ENCODE peak calls at places on chromosome 2, in six cellular contexts. B is Right ventricle myocardium superior; L is NCI-H1930; Z is stimulated activated CD4-positive, alpha-beta T cell treated with anti-CD3 and anti-CD28 coated beads, TNF-alpha, amount 100 ng/mL, for 1 hour; S is activated CD8-positive, alpha-beta memory T cell treated with anti-CD3 and anti-CD28 coated beads for 1 hour; V is MCF 10A. P is an unnamed sample.

GRCh38 chr2:120287183-120288015 is 34.7 kb downstream of the RALB start:
- DNase-seq in S (no peak), Z (no peak), L (no peak), V (peak), B (no peak), P (no peak)

GRCh38 chr2:144944506-144945230 is 424.7 kb upstream of the ZEB2 start:
- DNase-seq in B (no peak), L (peak), Z (no peak), S (no peak), V (peak), P (no peak)

GRCh38 chr2:222655406-222655747 is 515 bp downstream of the FARSB start:
- DNase-seq in S (no peak), Z (no peak), L (no peak), B (no peak), V (peak), P (no peak)

GRCh38 chr2:63755216-63755615 is 86.5 kb upstream of the UGP2 start:
- DNase-seq in L (no peak), V (no peak), B (no peak), S (no peak), Z (no peak), P (no peak)

GRCh38 chr2:224479826-224480225 is 77.9 kb upstream of the FAM124B start:
- DNase-seq in L (no peak), B (no peak), V (no peak), Z (no peak), S (no peak), P (no peak)

GRCh38 chr2:105607920-105608504 is 136.7 kb upstream of the NCK2 start:
- DNase-seq in L (no peak), V (no peak), Z (no peak), S (no peak), B (peak), P (no peak)

GRCh38 chr2:30433902-30434301 is 13.1 kb upstream of the LCLAT1 start:
- DNase-seq in Z (no peak), B (no peak), L (no peak), S (no peak), V (no peak), P (no peak)

GRCh38 chr2:195533771-195534642 is 123.0 kb upstream of the SLC39A10 start:
- DNase-seq in L (no peak), B (peak), Z (peak), S (peak), V (peak), P (peak)

GRCh38 chr2:102166189-102166845 is 20.5 kb upstream of the IL1RL2 start:
- DNase-seq in Z (no peak), L (peak), V (peak), B (no peak), S (no peak), P (peak)

GRCh38 chr2:52794611-52795010 is 973.0 kb upstream of the CHAC2 start:
- DNase-seq in V (no peak), Z (no peak), S (no peak), B (no peak), L (no peak), P (no peak)

GRCh38 chr2:196685792-196686191 is 46.3 kb downstream of the CCDC150 start:
- DNase-seq in L (no peak), S (no peak), V (no peak), Z (no peak), B (no peak), P (no peak)

GRCh38 chr2:10042301-10043161 is 819 bp upstream of the KLF11 start:
- DNase-seq in L (no peak), Z (no peak), V (no peak), S (no peak), B (peak), P (peak)

GRCh38 chr2:150620371-150620770 is 132.9 kb upstream of the RND3 start:
- DNase-seq in L (no peak), B (no peak), V (no peak), Z (no peak), S (no peak), P (no peak)

GRCh38 chr2:23711979-23712755 is 214.8 kb downstream of the ATAD2B start:
- DNase-seq in L (no peak), S (no peak), B (no peak), V (no peak), Z (no peak), P (no peak)

P was measured in upper lobe of left lung.